ENCODE peak calls at places on chromosomes 2 and 18, in seven cellular contexts. X is stimulated activated CD4-positive, alpha-beta T cell treated with anti-CD3 and anti-CD28 coated beads, TNF-alpha, amount 100 ng/mL, for 1 hour; L is substantia nigra; H is caudate nucleus; C is fibroblast of lung; A is right lobe of liver; N is NAMALWA. Z is an unnamed sample.

GRCh38 chr18:55272510-55273243 is 313.4 kb upstream of the CCDC68 start:
- DNase-seq in C (peak), X (no peak), A (no peak), L (no peak), N (no peak), H (no peak), Z (peak)

GRCh38 chr2:30225131-30225762 is 6.1 kb upstream of the LBH start:
- DNase-seq in A (no peak), H (no peak), X (no peak), N (peak), L (no peak), C (peak), Z (peak)

GRCh38 chr18:73462092-73462491 is 594.3 kb upstream of the NETO1 start:
- DNase-seq in L (no peak), A (no peak), X (no peak), C (peak), N (no peak), H (no peak), Z (peak)

GRCh38 chr2:223166975-223167650 is 115.1 kb downstream of the KCNE4 start:
- DNase-seq in N (peak), C (no peak), L (no peak), A (no peak), X (no peak), H (no peak), Z (no peak)

GRCh38 chr2:18991177-18992168 is 366.9 kb downstream of the OSR1 start:
- DNase-seq in X (no peak), A (peak), N (no peak), H (no peak), C (peak), L (peak), Z (peak)

GRCh38 chr2:38771632-38772031 is 6.4 kb upstream of the GEMIN6 start:
- DNase-seq in X (no peak), L (no peak), C (peak), A (peak), H (no peak), N (no peak), Z (peak)

GRCh38 chr2:2769481-2770431 is 438.7 kb upstream of the MYT1L start:
- DNase-seq in X (no peak), N (no peak), H (no peak), L (peak), A (peak), C (no peak), Z (peak)

GRCh38 chr2:30678410-30679137 is 128.7 kb downstream of the CAPN13 start:
- DNase-seq in C (no peak), L (no peak), N (no peak), A (no peak), X (no peak), H (no peak), Z (no peak)

GRCh38 chr2:232410238-232410900 is 3.7 kb downstream of the ALPG start:
- DNase-seq in X (no peak), L (no peak), A (no peak), H (no peak), C (no peak), N (no peak), Z (no peak)

GRCh38 chr18:72847134-72847533 is 20.7 kb downstream of the NETO1 start:
- DNase-seq in X (no peak), C (no peak), A (no peak), N (no peak), H (no peak), L (no peak), Z (peak)

GRCh38 chr2:58137856-58138255 is 91.2 kb downstream of the VRK2 start:
- DNase-seq in A (no peak), N (no peak), H (no peak), L (no peak), C (no peak), X (no peak), Z (no peak)

GRCh38 chr2:101500860-101501259 is 25.9 kb upstream of the RFX8 start:
- DNase-seq in A (no peak), L (no peak), C (peak), X (no peak), N (no peak), H (no peak), Z (no peak)

GRCh38 chr2:62672601-62673000 is 32.9 kb upstream of the EHBP1 start:
- DNase-seq in C (peak), A (no peak), N (no peak), L (no peak), X (no peak), H (no peak), Z (peak)

GRCh38 chr2:42797281-42797680 is 4.9 kb upstream of the HAAO start:
- DNase-seq in X (no peak), L (no peak), N (no peak), C (no peak), A (no peak), H (no peak), Z (no peak)

GRCh38 chr2:179595284-179595683 is 266.1 kb downstream of the ZNF385B start:
- DNase-seq in H (no peak), N (peak), X (no peak), A (no peak), C (no peak), L (no peak), Z (no peak)

GRCh38 chr2:10966056-10966455 is 54.3 kb downstream of the KCNF1 start:
- DNase-seq in C (no peak), N (no peak), L (no peak), X (no peak), A (no peak), H (no peak), Z (no peak)

GRCh38 chr2:233209978-233210680 is 41.3 kb upstream of the ATG16L1 start:
- DNase-seq in X (no peak), L (no peak), N (no peak), A (no peak), H (no peak), C (no peak), Z (no peak)

GRCh38 chr2:42959148-42959992 is 167.0 kb upstream of the HAAO start:
- DNase-seq in N (no peak), C (peak), A (peak), L (no peak), X (no peak), H (no peak), Z (no peak)

GRCh38 chr18:28466213-28466612 is 289.3 kb upstream of the CDH2 start:
- DNase-seq in L (no peak), H (no peak), X (no peak), N (no peak), C (no peak), A (no peak), Z (no peak)

GRCh38 chr2:86628091-86628522 is 4.4 kb upstream of the RNF103 start:
- DNase-seq in L (no peak), C (no peak), N (no peak), H (no peak), A (peak), X (no peak), Z (no peak)

GRCh38 chr2:10325278-10326145 is 22.8 kb downstream of the HPCAL1 start:
- DNase-seq in L (no peak), X (no peak), N (peak), A (no peak), H (no peak), C (no peak), Z (no peak)

GRCh38 chr2:103809946-103810345 is 1044.0 kb upstream of the POU3F3 start:
- DNase-seq in X (no peak), H (no peak), C (no peak), L (no peak), N (no peak), A (no peak), Z (peak)

GRCh38 chr2:26139269-26140183 is 33.4 kb upstream of the GAREM2 start:
- DNase-seq in A (no peak), L (no peak), C (no peak), N (peak), H (no peak), X (no peak), Z (no peak)

GRCh38 chr2:189261431-189261841 is 81.9 kb upstream of the COL5A2 start:
- DNase-seq in N (no peak), L (no peak), H (no peak), A (no peak), C (peak), X (no peak), Z (peak)

GRCh38 chr18:51398104-51398503 is 200.6 kb upstream of the MEX3C start:
- DNase-seq in L (no peak), H (no peak), N (no peak), X (no peak), A (no peak), C (no peak), Z (no peak)

GRCh38 chr2:29629495-29629894 is 291.9 kb downstream of the ALK start:
- DNase-seq in A (no peak), N (no peak), L (no peak), X (no peak), C (no peak), H (no peak), Z (no peak)

GRCh38 chr2:129609224-129609623 is 370.2 kb upstream of the RAB6C start:
- DNase-seq in X (no peak), L (no peak), N (no peak), A (no peak), H (no peak), C (no peak), Z (no peak)

GRCh38 chr2:119352357-119352756 is 14.3 kb downstream of the C2orf76 start:
- DNase-seq in X (no peak), H (no peak), L (no peak), A (no peak), N (peak), C (no peak), Z (peak)

GRCh38 chr18:48473816-48474215 is 64.6 kb upstream of the ZBTB7C start:
- DNase-seq in X (no peak), H (no peak), A (no peak), C (no peak), L (no peak), N (no peak), Z (no peak)

GRCh38 chr2:192151848-192152247 is 42.9 kb downstream of the TMEFF2 start:
- DNase-seq in H (no peak), N (no peak), A (no peak), C (peak), L (no peak), X (no peak), Z (peak)

GRCh38 chr2:109348645-109349554 is 219.9 kb downstream of the SH3RF3 start:
- DNase-seq in H (no peak), A (no peak), N (no peak), X (no peak), C (no peak), L (no peak), Z (no peak)

GRCh38 chr2:111022630-111023029 is 98.1 kb upstream of the BCL2L11 start:
- DNase-seq in A (no peak), L (no peak), C (no peak), N (no peak), X (no peak), H (no peak), Z (no peak)

GRCh38 chr18:60024345-60024744 is 124.5 kb downstream of the PMAIP1 start:
- DNase-seq in H (no peak), C (no peak), A (no peak), N (no peak), L (no peak), X (no peak), Z (no peak)

GRCh38 chr18:75581336-75582121 is 154.0 kb upstream of the SMIM21 start:
- DNase-seq in A (no peak), C (no peak), N (no peak), H (no peak), X (no peak), L (no peak), Z (peak)

GRCh38 chr2:128640166-128640846 is 321.6 kb upstream of the HS6ST1 start:
- DNase-seq in N (no peak), H (no peak), C (peak), X (no peak), A (peak), L (no peak), Z (no peak)

GRCh38 chr2:86314125-86314524 is 23.3 kb downstream of the REEP1 start:
- DNase-seq in X (no peak), H (no peak), N (no peak), A (no peak), C (no peak), L (no peak), Z (peak)

GRCh38 chr2:49225126-49225525 is 70.8 kb upstream of the FSHR start:
- DNase-seq in C (no peak), X (no peak), L (no peak), N (no peak), A (no peak), H (no peak), Z (peak)

GRCh38 chr18:12849548-12849947 is 34.5 kb downstream of the PTPN2 start:
- DNase-seq in L (no peak), A (no peak), H (no peak), X (no peak), C (no peak), N (no peak), Z (no peak)

Z was measured in astrocyte of the hippocampus.